ENCODE peak calls at places on chromosome 1, in five cellular contexts. One of them, this sample, is unnamed.

GRCh38 chr1:243916160-243916559 is 66.1 kb upstream of the AKT3 start:
- DNase-seq in PC-3: peak
- DNase-seq in stimulated activated effector memory CD8-positive, alpha-beta T cell treated with anti-CD3 and anti-CD28 coated beads, Interleukin-12 subunit alpha, Interleukin-12 subunit beta, amount 100 ng/mL, for 72 hours: no peak
- DNase-seq in NCI-H1694: no peak
- DNase-seq in NCI-H1436: no peak
- DNase-seq in this sample: no peak

GRCh38 chr1:93771843-93772242 is 90.2 kb upstream of the BCAR3 start:
- DNase-seq in NCI-H1694: no peak
- DNase-seq in PC-3: no peak
- DNase-seq in NCI-H1436: no peak
- DNase-seq in stimulated activated effector memory CD8-positive, alpha-beta T cell treated with anti-CD3 and anti-CD28 coated beads, Interleukin-12 subunit alpha, Interleukin-12 subunit beta, amount 100 ng/mL, for 72 hours: no peak
- DNase-seq in this sample: no peak

GRCh38 chr1:209029737-209030136 is 553.8 kb upstream of the CAMK1G start:
- DNase-seq in stimulated activated effector memory CD8-positive, alpha-beta T cell treated with anti-CD3 and anti-CD28 coated beads, Interleukin-12 subunit alpha, Interleukin-12 subunit beta, amount 100 ng/mL, for 72 hours: no peak
- DNase-seq in NCI-H1436: no peak
- DNase-seq in NCI-H1694: no peak
- DNase-seq in PC-3: peak
- DNase-seq in this sample: no peak

GRCh38 chr1:244445320-244446181 is 6.2 kb downstream of the ADSS2 start:
- DNase-seq in PC-3: no peak
- DNase-seq in NCI-H1694: no peak
- DNase-seq in NCI-H1436: no peak
- DNase-seq in stimulated activated effector memory CD8-positive, alpha-beta T cell treated with anti-CD3 and anti-CD28 coated beads, Interleukin-12 subunit alpha, Interleukin-12 subunit beta, amount 100 ng/mL, for 72 hours: no peak
- DNase-seq in this sample: peak

GRCh38 chr1:27522860-27523665 is 33.1 kb upstream of the WASF2 start:
- DNase-seq in NCI-H1436: peak
- DNase-seq in PC-3: peak
- DNase-seq in stimulated activated effector memory CD8-positive, alpha-beta T cell treated with anti-CD3 and anti-CD28 coated beads, Interleukin-12 subunit alpha, Interleukin-12 subunit beta, amount 100 ng/mL, for 72 hours: peak
- DNase-seq in NCI-H1694: peak
- DNase-seq in this sample: peak

GRCh38 chr1:16967095-16967567 is 13.3 kb downstream of the MFAP2 start:
- DNase-seq in NCI-H1436: no peak
- DNase-seq in stimulated activated effector memory CD8-positive, alpha-beta T cell treated with anti-CD3 and anti-CD28 coated beads, Interleukin-12 subunit alpha, Interleukin-12 subunit beta, amount 100 ng/mL, for 72 hours: no peak
- DNase-seq in NCI-H1694: no peak
- DNase-seq in PC-3: no peak
- DNase-seq in this sample: no peak

GRCh38 chr1:57067863-57068262 is 102.0 kb upstream of the C8B start:
- DNase-seq in NCI-H1436: no peak
- DNase-seq in NCI-H1694: no peak
- DNase-seq in stimulated activated effector memory CD8-positive, alpha-beta T cell treated with anti-CD3 and anti-CD28 coated beads, Interleukin-12 subunit alpha, Interleukin-12 subunit beta, amount 100 ng/mL, for 72 hours: no peak
- DNase-seq in PC-3: no peak
- DNase-seq in this sample: no peak

GRCh38 chr1:175520186-175520585 is 223.2 kb downstream of the TNR start:
- DNase-seq in NCI-H1436: no peak
- DNase-seq in stimulated activated effector memory CD8-positive, alpha-beta T cell treated with anti-CD3 and anti-CD28 coated beads, Interleukin-12 subunit alpha, Interleukin-12 subunit beta, amount 100 ng/mL, for 72 hours: no peak
- DNase-seq in PC-3: peak
- DNase-seq in NCI-H1694: no peak
- DNase-seq in this sample: no peak

GRCh38 chr1:24109166-24109483 is 2.8 kb downstream of the MYOM3 start:
- DNase-seq in PC-3: no peak
- DNase-seq in NCI-H1436: no peak
- DNase-seq in stimulated activated effector memory CD8-positive, alpha-beta T cell treated with anti-CD3 and anti-CD28 coated beads, Interleukin-12 subunit alpha, Interleukin-12 subunit beta, amount 100 ng/mL, for 72 hours: no peak
- DNase-seq in NCI-H1694: no peak
- DNase-seq in this sample: no peak

GRCh38 chr1:99279525-99279924 is 15.2 kb downstream of the PLPPR4 start:
- DNase-seq in NCI-H1436: no peak
- DNase-seq in stimulated activated effector memory CD8-positive, alpha-beta T cell treated with anti-CD3 and anti-CD28 coated beads, Interleukin-12 subunit alpha, Interleukin-12 subunit beta, amount 100 ng/mL, for 72 hours: no peak
- DNase-seq in PC-3: no peak
- DNase-seq in NCI-H1694: peak
- DNase-seq in this sample: no peak

This sample was measured in SK-MEL-5.